ENCODE peak calls at places on chromosomes 13 and 19, in four cellular contexts. Q, W, N and G are unnamed samples.
A peak's percentile ranks its signal among the peaks of the same experiment; 100 is the strongest.

GRCh38 chr19:7799640-7800355 is 30.2 kb upstream of the EVI5L start:
- DNase-seq in Q (peak; percentile 80), W (peak; percentile 75), N (peak; percentile 78), G (peak; percentile 93)

GRCh38 chr13:64371045-64371444 is 2859.1 kb downstream of the PCDH9 start:
- DNase-seq in Q (no peak), W (no peak), N (no peak), G (no peak)

GRCh38 chr19:3801412-3802096 is 15.4 kb upstream of the MATK start:
- DNase-seq in Q (peak; percentile 71), W (peak; percentile 70), N (no peak), G (peak; percentile 14)

GRCh38 chr13:106498158-106498557 is 37.3 kb downstream of the EFNB2 start:
- DNase-seq in Q (no peak), W (no peak), N (peak; percentile 37), G (no peak)

GRCh38 chr19:42281175-42282035 is 12.4 kb downstream of the CIC start:
- DNase-seq in Q (peak; percentile 46), W (no peak), N (peak; percentile 50), G (no peak)

GRCh38 chr19:51136333-51136732 is 5.8 kb upstream of the SIGLEC7 start:
- DNase-seq in Q (no peak), W (no peak), N (no peak), G (no peak)

GRCh38 chr19:10811391-10812111 is 24.5 kb downstream of the TMED1 start:
- DNase-seq in Q (no peak), W (no peak), N (no peak), G (no peak)

GRCh38 chr19:7849631-7850428 is 19.8 kb downstream of the EVI5L start:
- DNase-seq in Q (no peak), W (no peak), N (no peak), G (no peak)

GRCh38 chr13:24085662-24086061 is 74.9 kb upstream of the SPATA13 start:
- DNase-seq in Q (no peak), W (no peak), N (no peak), G (no peak)

GRCh38 chr19:43883864-43884263 is 51.2 kb downstream of the ZNF45 start:
- DNase-seq in Q (no peak), W (no peak), N (no peak), G (no peak)

GRCh38 chr13:110610955-110611595 is 4.3 kb upstream of the NAXD start:
- DNase-seq in Q (no peak), W (no peak), N (no peak), G (peak; percentile 65)

GRCh38 chr19:33393286-33394005 is 19.9 kb downstream of the CEBPG start:
- DNase-seq in Q (no peak), W (no peak), N (no peak), G (no peak)

GRCh38 chr13:51623473-51623872 is 39.2 kb downstream of the WDFY2 start:
- DNase-seq in Q (no peak), W (no peak), N (no peak), G (no peak)

GRCh38 chr13:107518780-107519179 is 696.6 kb downstream of the LIG4 start:
- DNase-seq in Q (no peak), W (no peak), N (no peak), G (peak; percentile 29)

GRCh38 chr19:46480409-46480808 is 9.0 kb upstream of the PNMA8A start:
- DNase-seq in Q (no peak), W (peak; percentile 48), N (no peak), G (no peak)

GRCh38 chr19:48501961-48502719 is 9.5 kb downstream of the LMTK3 start:
- DNase-seq in Q (peak; percentile 84), W (peak; percentile 96), N (peak; percentile 74), G (peak; percentile 97)